ENCODE peak calls at places on chromosomes 4 and X, in nine cellular contexts. T is GM23338; H is esophagus muscularis mucosa; V is iPS DF 6.9; F is EL; G is activated CD4-positive, alpha-beta T cell treated with anti-CD3 and anti-CD28 coated beads, Interleukin-2, amount 50 U/mL, for 24 hours; P is GM12865; K is foreskin fibroblast; X is AG04450. E is an unnamed sample.

GRCh38 chr4:83870551-83870950 is 334.6 kb downstream of the GPAT3 start:
- DNase-seq in T (no peak), H (no peak), V (no peak), F (no peak), G (no peak), P (no peak), K (no peak), X (no peak), E (no peak)

GRCh38 chr4:12211636-12212035 is 782.9 kb upstream of the HS3ST1 start:
- DNase-seq in T (no peak), H (no peak), V (no peak), F (no peak), G (no peak), P (no peak), K (no peak), X (no peak), E (no peak)

GRCh38 chr4:3756343-3757059 is 9.7 kb upstream of the ADRA2C start:
- DNase-seq in T (peak), H (no peak), V (no peak), F (no peak), G (no peak), P (no peak), K (no peak), X (no peak), E (no peak)

GRCh38 chr4:7677799-7678301 is 243.1 kb upstream of the PSAPL1 start:
- DNase-seq in T (no peak), H (no peak), V (no peak), F (no peak), G (no peak), P (no peak), K (no peak), X (no peak), E (no peak)

GRCh38 chrX:96407043-96407442 is 277.6 kb upstream of the DIAPH2 start:
- DNase-seq in T (peak), H (no peak), V (no peak), F (peak), G (no peak), P (no peak), K (peak), X (no peak), E (no peak)

GRCh38 chr4:102665527-102665926 is 95.2 kb downstream of the MANBA start:
- DNase-seq in T (no peak), H (no peak), V (no peak), F (no peak), G (no peak), P (no peak), K (no peak), X (no peak), E (no peak)

GRCh38 chr4:1187182-1187581 is 14.8 kb upstream of the SPON2 start:
- DNase-seq in T (no peak), H (no peak), V (no peak), F (no peak), G (no peak), P (peak), K (no peak), X (no peak), E (no peak)

GRCh38 chrX:39969099-39969825 is 128.5 kb downstream of the BCOR start:
- DNase-seq in T (peak), H (no peak), V (no peak), F (no peak), G (no peak), P (no peak), K (no peak), X (no peak), E (no peak)

GRCh38 chr4:166655231-166655630 is 579.1 kb downstream of the SPOCK3 start:
- DNase-seq in T (no peak), H (no peak), V (no peak), F (no peak), G (no peak), P (no peak), K (no peak), X (no peak), E (no peak)

GRCh38 chr4:139599594-139600374 is 43.8 kb upstream of the SETD7 start:
- DNase-seq in T (no peak), H (no peak), V (no peak), F (peak), G (no peak), P (no peak), K (peak), X (no peak), E (no peak)

GRCh38 chr4:177473991-177474390 is 31.8 kb upstream of the AGA start:
- DNase-seq in T (no peak), H (no peak), V (no peak), F (no peak), G (no peak), P (no peak), K (no peak), X (no peak), E (no peak)

GRCh38 chr4:154686838-154687237 is 57.0 kb upstream of the LRAT start:
- DNase-seq in T (no peak), H (no peak), V (no peak), F (no peak), G (no peak), P (no peak), K (peak), X (no peak), E (no peak)

GRCh38 chrX:39504850-39505259 is 592.9 kb downstream of the BCOR start:
- DNase-seq in T (no peak), H (no peak), V (no peak), F (peak), G (no peak), P (no peak), K (no peak), X (no peak), E (no peak)

GRCh38 chrX:85004255-85004654 is 578 bp downstream of the APOOL start:
- DNase-seq in T (no peak), H (no peak), V (no peak), F (peak), G (no peak), P (no peak), K (peak), X (no peak), E (no peak)

GRCh38 chrX:71292669-71293379 is 8.7 kb upstream of the ITGB1BP2 start:
- DNase-seq in T (no peak), H (no peak), V (no peak), F (peak), G (no peak), P (no peak), K (peak), X (no peak), E (peak)

GRCh38 chrX:1661048-1661921 is 46.4 kb downstream of the ASMT start:
- DNase-seq in T (peak), H (no peak), V (peak), F (no peak), G (peak), P (peak), K (no peak), X (no peak), E (no peak)

GRCh38 chr4:17385403-17385802 is 126.5 kb downstream of the QDPR start:
- DNase-seq in T (no peak), H (no peak), V (no peak), F (peak), G (no peak), P (peak), K (peak), X (no peak), E (peak)

GRCh38 chr4:72568959-72569718 is at the start of gene ADAMTS3:
- DNase-seq in T (peak), H (peak), V (no peak), F (peak), G (no peak), P (peak), K (peak), X (peak), E (no peak)

GRCh38 chr4:32163125-32163524 is 1443.0 kb downstream of the PCDH7 start:
- DNase-seq in T (no peak), H (no peak), V (no peak), F (no peak), G (no peak), P (no peak), K (no peak), X (no peak), E (no peak)

GRCh38 chrX:130909469-130910136 is 6.6 kb upstream of the ENOX2 start:
- DNase-seq in T (no peak), H (no peak), V (no peak), F (no peak), G (no peak), P (no peak), K (no peak), X (no peak), E (no peak)

GRCh38 chr4:169741569-169741968 is 16.2 kb downstream of the HPF1 start:
- DNase-seq in T (no peak), H (no peak), V (no peak), F (peak), G (no peak), P (no peak), K (peak), X (no peak), E (no peak)

GRCh38 chrX:135522878-135523693 is 2.6 kb downstream of the INTS6L start:
- DNase-seq in T (no peak), H (no peak), V (no peak), F (no peak), G (no peak), P (no peak), K (no peak), X (no peak), E (no peak)

GRCh38 chrX:131783555-131784338 is 239.4 kb upstream of the STK26 start:
- DNase-seq in T (no peak), H (no peak), V (no peak), F (no peak), G (no peak), P (peak), K (peak), X (no peak), E (no peak)

GRCh38 chrX:9278475-9279270 is 186.2 kb upstream of the TBL1X start:
- DNase-seq in T (no peak), H (no peak), V (no peak), F (no peak), G (no peak), P (no peak), K (peak), X (no peak), E (no peak)

GRCh38 chrX:150226223-150226965 is 136.7 kb upstream of the MAMLD1 start:
- DNase-seq in T (peak), H (peak), V (no peak), F (no peak), G (no peak), P (no peak), K (no peak), X (no peak), E (no peak)

GRCh38 chrX:119853449-119853848 is 686 bp upstream of the UPF3B start:
- DNase-seq in T (peak), H (no peak), V (no peak), F (no peak), G (no peak), P (no peak), K (peak), X (no peak), E (no peak)

E was measured in HS-5.